ENCODE peak calls at places on chromosomes 2 and 18, in five cellular contexts. One of them, this sample, is unnamed.

GRCh38 chr2:139791330-139791729 is 1011.1 kb upstream of the NXPH2 start:
- DNase-seq in GM12865: no peak
- DNase-seq in OCI-LY7: no peak
- DNase-seq in heart right ventricle: no peak
- DNase-seq in HCT116: no peak
- DNase-seq in this sample: no peak

GRCh38 chr2:128311216-128311754 is 7.4 kb downstream of the HS6ST1 start:
- DNase-seq in GM12865: no peak
- DNase-seq in HCT116: no peak
- DNase-seq in heart right ventricle: peak; percentile 1
- DNase-seq in OCI-LY7: no peak
- DNase-seq in this sample: no peak

GRCh38 chr2:46177461-46178089 is 119.6 kb upstream of the EPAS1 start:
- DNase-seq in heart right ventricle: no peak
- DNase-seq in OCI-LY7: no peak
- DNase-seq in HCT116: no peak
- DNase-seq in GM12865: no peak
- DNase-seq in this sample: no peak

GRCh38 chr18:33277431-33277830 is 163.1 kb downstream of the CCDC178 start:
- DNase-seq in GM12865: no peak
- DNase-seq in HCT116: no peak
- DNase-seq in heart right ventricle: no peak
- DNase-seq in OCI-LY7: no peak
- DNase-seq in this sample: no peak

GRCh38 chr2:53103661-53104060 is 663.9 kb upstream of the CHAC2 start:
- DNase-seq in GM12865: no peak
- DNase-seq in HCT116: no peak
- DNase-seq in OCI-LY7: no peak
- DNase-seq in heart right ventricle: no peak
- DNase-seq in this sample: no peak

GRCh38 chr18:49878996-49879585 is 65.8 kb upstream of the ACAA2 start:
- DNase-seq in OCI-LY7: no peak
- DNase-seq in heart right ventricle: no peak
- DNase-seq in HCT116: no peak
- DNase-seq in GM12865: no peak
- DNase-seq in this sample: no peak

GRCh38 chr18:58507881-58508280 is 121.0 kb downstream of the ALPK2 start:
- DNase-seq in OCI-LY7: no peak
- DNase-seq in GM12865: no peak
- DNase-seq in heart right ventricle: no peak
- DNase-seq in HCT116: no peak
- DNase-seq in this sample: no peak

GRCh38 chr2:96940991-96941775 is 45.2 kb downstream of the FAM178B start:
- DNase-seq in heart right ventricle: no peak
- DNase-seq in GM12865: no peak
- DNase-seq in OCI-LY7: no peak
- DNase-seq in HCT116: no peak
- DNase-seq in this sample: no peak

GRCh38 chr2:71672011-71672639 is 218.8 kb downstream of the DYSF start:
- DNase-seq in GM12865: no peak
- DNase-seq in OCI-LY7: no peak
- DNase-seq in HCT116: no peak
- DNase-seq in heart right ventricle: no peak
- DNase-seq in this sample: no peak

GRCh38 chr2:113818382-113818951 is 62.0 kb upstream of the SLC35F5 start:
- DNase-seq in HCT116: peak; percentile 83
- DNase-seq in heart right ventricle: peak; percentile 33
- DNase-seq in GM12865: no peak
- DNase-seq in OCI-LY7: no peak
- DNase-seq in this sample: no peak

GRCh38 chr2:28004086-28004485 is 113.6 kb downstream of the BABAM2 start:
- DNase-seq in heart right ventricle: no peak
- DNase-seq in GM12865: no peak
- DNase-seq in HCT116: no peak
- DNase-seq in OCI-LY7: no peak
- DNase-seq in this sample: peak; percentile 16

GRCh38 chr2:216103213-216103612 is 5.9 kb upstream of the XRCC5 start:
- DNase-seq in GM12865: no peak
- DNase-seq in HCT116: no peak
- DNase-seq in OCI-LY7: no peak
- DNase-seq in heart right ventricle: no peak
- DNase-seq in this sample: no peak

GRCh38 chr2:36052819-36053218 is 302.8 kb upstream of the CRIM1 start:
- DNase-seq in heart right ventricle: no peak
- DNase-seq in GM12865: no peak
- DNase-seq in OCI-LY7: no peak
- DNase-seq in HCT116: no peak
- DNase-seq in this sample: no peak

GRCh38 chr2:123080331-123080730 is 944.8 kb upstream of the CNTNAP5 start:
- DNase-seq in GM12865: no peak
- DNase-seq in HCT116: no peak
- DNase-seq in heart right ventricle: no peak
- DNase-seq in OCI-LY7: no peak
- DNase-seq in this sample: no peak

GRCh38 chr2:186205243-186205642 is 280.8 kb upstream of the ZC3H15 start:
- DNase-seq in heart right ventricle: no peak
- DNase-seq in OCI-LY7: no peak
- DNase-seq in GM12865: no peak
- DNase-seq in HCT116: no peak
- DNase-seq in this sample: no peak

GRCh38 chr18:44548291-44549221 is 132.1 kb upstream of the SETBP1 start:
- DNase-seq in heart right ventricle: no peak
- DNase-seq in GM12865: no peak
- DNase-seq in OCI-LY7: no peak
- DNase-seq in HCT116: no peak
- DNase-seq in this sample: no peak

GRCh38 chr18:78526923-78527775 is 452.5 kb upstream of the SALL3 start:
- DNase-seq in OCI-LY7: no peak
- DNase-seq in heart right ventricle: no peak
- DNase-seq in HCT116: no peak
- DNase-seq in GM12865: no peak
- DNase-seq in this sample: no peak

GRCh38 chr2:96962567-96963203 is 23.7 kb downstream of the FAM178B start:
- DNase-seq in OCI-LY7: peak; percentile 30
- DNase-seq in GM12865: peak; percentile 30
- DNase-seq in heart right ventricle: no peak
- DNase-seq in HCT116: no peak
- DNase-seq in this sample: no peak

GRCh38 chr2:119481501-119482455 is 42.5 kb downstream of the SCTR start:
- DNase-seq in heart right ventricle: no peak
- DNase-seq in HCT116: no peak
- DNase-seq in GM12865: no peak
- DNase-seq in OCI-LY7: no peak
- DNase-seq in this sample: peak; percentile 24

GRCh38 chr2:164495491-164496223 is 125.6 kb downstream of the GRB14 start:
- DNase-seq in heart right ventricle: peak; percentile 11
- DNase-seq in HCT116: peak; percentile 23
- DNase-seq in GM12865: no peak
- DNase-seq in OCI-LY7: no peak
- DNase-seq in this sample: peak; percentile 45

GRCh38 chr18:33751613-33752221 is 173.7 kb downstream of the ASXL3 start:
- DNase-seq in GM12865: peak; percentile 30
- DNase-seq in HCT116: no peak
- DNase-seq in OCI-LY7: peak; percentile 46
- DNase-seq in heart right ventricle: no peak
- DNase-seq in this sample: no peak

GRCh38 chr18:70154591-70155194 is 50.8 kb downstream of the RTTN start:
- DNase-seq in HCT116: no peak
- DNase-seq in heart right ventricle: no peak
- DNase-seq in OCI-LY7: no peak
- DNase-seq in GM12865: no peak
- DNase-seq in this sample: no peak

GRCh38 chr2:210663574-210663973 is 107.2 kb downstream of the CPS1 start:
- DNase-seq in heart right ventricle: peak; percentile 5
- DNase-seq in HCT116: no peak
- DNase-seq in GM12865: no peak
- DNase-seq in OCI-LY7: no peak
- DNase-seq in this sample: no peak

GRCh38 chr2:58497189-58497588 is 256.1 kb upstream of the FANCL start:
- DNase-seq in HCT116: no peak
- DNase-seq in GM12865: no peak
- DNase-seq in heart right ventricle: no peak
- DNase-seq in OCI-LY7: no peak
- DNase-seq in this sample: no peak

GRCh38 chr2:70724366-70724765 is 43.6 kb downstream of the ADD2 start:
- DNase-seq in GM12865: no peak
- DNase-seq in heart right ventricle: no peak
- DNase-seq in HCT116: no peak
- DNase-seq in OCI-LY7: no peak
- DNase-seq in this sample: no peak

GRCh38 chr2:159802673-159803072 is 4.7 kb upstream of the CD302 start:
- DNase-seq in OCI-LY7: no peak
- DNase-seq in GM12865: no peak
- DNase-seq in heart right ventricle: no peak
- DNase-seq in HCT116: no peak
- DNase-seq in this sample: no peak

GRCh38 chr2:138572318-138572717 is 70.7 kb downstream of the SPOPL start:
- DNase-seq in HCT116: no peak
- DNase-seq in GM12865: no peak
- DNase-seq in heart right ventricle: no peak
- DNase-seq in OCI-LY7: no peak
- DNase-seq in this sample: no peak

GRCh38 chr2:114789989-114790388 is 347.5 kb downstream of the DPP10 start:
- DNase-seq in OCI-LY7: no peak
- DNase-seq in GM12865: no peak
- DNase-seq in HCT116: no peak
- DNase-seq in heart right ventricle: no peak
- DNase-seq in this sample: no peak

GRCh38 chr2:189982777-189983394 is 79.6 kb downstream of the MSTN start:
- DNase-seq in GM12865: peak; percentile 13
- DNase-seq in heart right ventricle: no peak
- DNase-seq in HCT116: no peak
- DNase-seq in OCI-LY7: peak; percentile 40
- DNase-seq in this sample: no peak
- TF ChIP-seq CTCF in GM12865: peak; percentile 31
- TF ChIP-seq CTCF in heart right ventricle: no peak
- TF ChIP-seq CTCF in HCT116: peak; percentile 13
- TF ChIP-seq CTCF in OCI-LY7: peak; percentile 78
- TF ChIP-seq CTCF in this sample: no peak

DNA sequence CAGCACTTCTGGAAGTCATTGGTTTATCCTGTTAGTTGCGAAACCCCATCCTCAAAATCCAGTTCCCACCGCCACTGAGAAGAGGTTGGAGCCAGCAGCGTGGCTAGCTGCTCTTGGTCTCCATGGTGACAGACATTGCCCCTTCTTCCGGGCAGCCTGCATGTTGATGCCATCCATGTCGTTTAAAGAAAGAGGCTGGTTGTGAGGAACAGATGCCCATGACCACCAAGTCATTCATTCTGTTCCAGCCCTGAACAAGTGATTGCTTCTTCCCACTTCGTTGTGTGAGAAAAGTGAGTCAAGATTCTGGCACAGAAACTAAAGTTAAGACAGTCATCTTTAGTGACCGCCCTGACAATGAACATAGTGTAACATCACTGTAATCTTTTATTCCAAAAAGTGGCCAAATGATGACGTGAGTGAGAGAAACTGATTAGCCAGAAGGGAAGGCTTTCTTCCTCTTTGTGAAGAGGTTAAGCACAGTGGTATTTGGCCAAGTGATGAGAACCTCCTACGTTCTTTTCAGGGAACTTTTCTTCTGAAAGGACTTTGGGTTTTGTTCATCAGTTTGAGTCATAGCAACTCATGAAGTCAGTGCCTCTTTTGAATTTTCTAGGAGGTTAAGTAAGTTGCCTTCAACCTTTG is 272.5 kb downstream of the GALR1 start:
- DNase-seq in heart right ventricle: no peak
- DNase-seq in HCT116: no peak
- DNase-seq in GM12865: peak; percentile 18
- DNase-seq in OCI-LY7: no peak
- DNase-seq in this sample: no peak
- H3K4me3 ChIP-seq in heart right ventricle: no peak overlapping the region
- H3K4me3 ChIP-seq in HCT116: no peak overlapping the region
- H3K4me3 ChIP-seq in GM12865: no peak overlapping the region
- H3K4me3 ChIP-seq in OCI-LY7: no peak overlapping the region
- H3K4me3 ChIP-seq in this sample: no peak overlapping the region

GRCh38 chr2:77434880-77435279 is 87.3 kb downstream of the LRRTM4 start:
- DNase-seq in HCT116: no peak
- DNase-seq in heart right ventricle: no peak
- DNase-seq in OCI-LY7: no peak
- DNase-seq in GM12865: no peak
- DNase-seq in this sample: no peak
- TF ChIP-seq CTCF in HCT116: no peak
- TF ChIP-seq CTCF in heart right ventricle: peak; percentile 45
- TF ChIP-seq CTCF in OCI-LY7: peak; percentile 48
- TF ChIP-seq CTCF in GM12865: no peak
- TF ChIP-seq CTCF in this sample: no peak

GRCh38 chr2:20446917-20447436 is at the start of gene RHOB:
- DNase-seq in heart right ventricle: peak; percentile 97
- DNase-seq in GM12865: peak; percentile 98
- DNase-seq in HCT116: peak; percentile 94
- DNase-seq in OCI-LY7: peak; percentile 67
- DNase-seq in this sample: peak; percentile 97

GRCh38 chr2:20443276-20443920 is 3.5 kb upstream of the RHOB start:
- DNase-seq in GM12865: peak; percentile 57
- DNase-seq in heart right ventricle: peak; percentile 40
- DNase-seq in OCI-LY7: peak; percentile 55
- DNase-seq in HCT116: no peak
- DNase-seq in this sample: no peak

GRCh38 chr2:20444113-20444992 is 2.5 kb upstream of the RHOB start:
- DNase-seq in GM12865: no peak
- DNase-seq in heart right ventricle: peak; percentile 56
- DNase-seq in OCI-LY7: no peak
- DNase-seq in HCT116: no peak
- DNase-seq in this sample: no peak

GRCh38 chr2:20446280-20446916 is 476 bp upstream of the RHOB start:
- DNase-seq in OCI-LY7: no peak
- DNase-seq in heart right ventricle: peak; percentile 37
- DNase-seq in GM12865: no peak
- DNase-seq in HCT116: no peak
- DNase-seq in this sample: no peak

DNA sequence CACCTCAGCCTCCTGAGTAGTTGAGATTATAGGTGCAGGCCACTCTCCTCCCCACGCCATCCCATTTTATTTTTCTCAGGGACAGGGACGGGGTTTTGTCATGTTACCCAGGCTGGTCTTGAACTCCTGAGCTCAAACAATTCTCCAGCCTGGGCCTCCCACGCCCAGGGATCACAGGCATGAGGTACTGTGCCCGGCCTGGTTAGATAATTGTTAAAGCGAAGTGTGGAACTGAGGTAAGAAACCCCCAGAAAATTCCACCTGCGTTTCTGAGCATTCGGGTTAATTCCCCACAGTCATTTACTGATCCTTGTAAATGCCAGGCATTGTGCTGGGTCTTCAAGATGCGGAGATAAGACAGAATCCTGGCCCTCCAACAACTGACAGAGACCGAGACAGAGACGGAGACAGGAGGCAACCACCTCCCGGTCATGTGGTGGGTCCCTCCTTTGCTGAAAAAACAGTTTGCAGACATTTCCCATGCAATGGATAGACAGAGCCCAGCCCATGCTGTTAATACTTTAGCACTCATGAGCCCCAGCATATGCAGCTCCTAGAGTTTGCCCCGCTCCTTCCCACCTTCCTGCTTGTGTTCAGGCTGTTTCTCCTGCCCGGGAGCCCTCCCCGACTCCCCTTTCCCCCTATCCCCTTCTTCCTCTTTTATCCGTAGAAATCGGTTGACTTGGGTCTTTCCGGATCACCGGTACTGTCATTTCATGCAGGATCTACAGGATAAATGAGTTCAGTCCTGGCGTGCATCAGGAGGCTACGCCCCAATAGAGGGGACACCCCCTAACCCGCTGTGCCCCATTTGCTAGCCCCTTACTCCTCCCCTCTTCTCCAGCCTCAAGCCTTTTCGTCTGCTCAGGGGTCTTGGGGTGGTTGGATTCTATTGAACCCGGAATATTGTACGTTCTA is 1.6 kb upstream of the RHOB start:
- DNase-seq in heart right ventricle: no peak
- DNase-seq in HCT116: no peak
- DNase-seq in OCI-LY7: no peak
- DNase-seq in GM12865: no peak
- DNase-seq in this sample: no peak
- H3K4me3 ChIP-seq in heart right ventricle: peak overlapping the region; percentile 96
- H3K4me3 ChIP-seq in HCT116: no peak overlapping the region
- H3K4me3 ChIP-seq in OCI-LY7: no peak overlapping the region
- H3K4me3 ChIP-seq in GM12865: no peak overlapping the region
- H3K4me3 ChIP-seq in this sample: no peak overlapping the region